ENCODE peak calls at places on chromosome 14, in seven cellular contexts. One of them, this sample, is unnamed.

GRCh38 chr14:97262336-97262735 is 465.2 kb downstream of the VRK1 start:
- DNase-seq in IMR-90: no peak
- DNase-seq in GM19239: no peak
- DNase-seq in heart left ventricle: no peak
- DNase-seq in HS-5: no peak
- DNase-seq in stromal cell of bone marrow: no peak
- DNase-seq in nucleus accumbens: no peak
- DNase-seq in this sample: no peak

GRCh38 chr14:96121660-96122395 is 82.7 kb downstream of the C14orf132 start:
- DNase-seq in IMR-90: peak
- DNase-seq in GM19239: no peak
- DNase-seq in heart left ventricle: no peak
- DNase-seq in HS-5: no peak
- DNase-seq in stromal cell of bone marrow: no peak
- DNase-seq in nucleus accumbens: no peak
- DNase-seq in this sample: no peak

GRCh38 chr14:68795602-68796417 is 2.9 kb upstream of the ZFP36L1 start:
- DNase-seq in IMR-90: peak
- DNase-seq in GM19239: no peak
- DNase-seq in heart left ventricle: peak
- DNase-seq in HS-5: no peak
- DNase-seq in stromal cell of bone marrow: peak
- DNase-seq in nucleus accumbens: peak
- DNase-seq in this sample: peak

GRCh38 chr14:99529899-99530298 is 48.7 kb downstream of the CCNK start:
- DNase-seq in IMR-90: peak
- DNase-seq in GM19239: no peak
- DNase-seq in heart left ventricle: no peak
- DNase-seq in HS-5: peak
- DNase-seq in stromal cell of bone marrow: no peak
- DNase-seq in nucleus accumbens: no peak
- DNase-seq in this sample: no peak

GRCh38 chr14:92850492-92850891 is 56.4 kb downstream of the GOLGA5 start:
- DNase-seq in IMR-90: peak
- DNase-seq in GM19239: no peak
- DNase-seq in heart left ventricle: no peak
- DNase-seq in HS-5: no peak
- DNase-seq in stromal cell of bone marrow: peak
- DNase-seq in nucleus accumbens: no peak
- DNase-seq in this sample: no peak

GRCh38 chr14:89320381-89321000 is 96.5 kb downstream of the FOXN3 start:
- DNase-seq in IMR-90: peak
- DNase-seq in GM19239: no peak
- DNase-seq in heart left ventricle: no peak
- DNase-seq in HS-5: no peak
- DNase-seq in stromal cell of bone marrow: no peak
- DNase-seq in nucleus accumbens: no peak
- DNase-seq in this sample: no peak

GRCh38 chr14:104183796-104184195 is 45.4 kb downstream of the KIF26A start:
- DNase-seq in IMR-90: no peak
- DNase-seq in GM19239: no peak
- DNase-seq in heart left ventricle: no peak
- DNase-seq in HS-5: no peak
- DNase-seq in stromal cell of bone marrow: no peak
- DNase-seq in nucleus accumbens: no peak
- DNase-seq in this sample: no peak

GRCh38 chr14:91369628-91370445 is 47.8 kb downstream of the CCDC88C start:
- DNase-seq in IMR-90: no peak
- DNase-seq in GM19239: no peak
- DNase-seq in heart left ventricle: no peak
- DNase-seq in HS-5: no peak
- DNase-seq in stromal cell of bone marrow: no peak
- DNase-seq in nucleus accumbens: no peak
- DNase-seq in this sample: no peak

GRCh38 chr14:105466491-105467248 is 8.0 kb upstream of the CRIP2 start:
- DNase-seq in IMR-90: no peak
- DNase-seq in GM19239: no peak
- DNase-seq in heart left ventricle: peak
- DNase-seq in HS-5: no peak
- DNase-seq in stromal cell of bone marrow: no peak
- DNase-seq in nucleus accumbens: no peak
- DNase-seq in this sample: no peak

GRCh38 chr14:39302124-39302810 is 68.6 kb downstream of the MIA2 start:
- DNase-seq in IMR-90: no peak
- DNase-seq in GM19239: no peak
- DNase-seq in heart left ventricle: no peak
- DNase-seq in HS-5: no peak
- DNase-seq in stromal cell of bone marrow: no peak
- DNase-seq in nucleus accumbens: no peak
- DNase-seq in this sample: no peak

GRCh38 chr14:29216774-29217232 is 450.2 kb downstream of the FOXG1 start:
- DNase-seq in IMR-90: no peak
- DNase-seq in GM19239: no peak
- DNase-seq in heart left ventricle: no peak
- DNase-seq in HS-5: no peak
- DNase-seq in stromal cell of bone marrow: no peak
- DNase-seq in nucleus accumbens: no peak
- DNase-seq in this sample: no peak

GRCh38 chr14:94129758-94130414 is 482 bp upstream of the IFI27L2 start:
- DNase-seq in IMR-90: peak
- DNase-seq in GM19239: no peak
- DNase-seq in heart left ventricle: peak
- DNase-seq in HS-5: peak
- DNase-seq in stromal cell of bone marrow: peak
- DNase-seq in nucleus accumbens: peak
- DNase-seq in this sample: peak

GRCh38 chr14:54981698-54982097 is 45.2 kb downstream of the WDHD1 start:
- DNase-seq in IMR-90: peak
- DNase-seq in GM19239: no peak
- DNase-seq in heart left ventricle: no peak
- DNase-seq in HS-5: no peak
- DNase-seq in stromal cell of bone marrow: peak
- DNase-seq in nucleus accumbens: no peak
- DNase-seq in this sample: no peak

GRCh38 chr14:65551019-65551643 is 138.6 kb downstream of the FUT8 start:
- DNase-seq in IMR-90: no peak
- DNase-seq in GM19239: no peak
- DNase-seq in heart left ventricle: no peak
- DNase-seq in HS-5: no peak
- DNase-seq in stromal cell of bone marrow: no peak
- DNase-seq in nucleus accumbens: no peak
- DNase-seq in this sample: no peak

GRCh38 chr14:104152246-104152575 is 13.8 kb downstream of the KIF26A start:
- DNase-seq in IMR-90: no peak
- DNase-seq in GM19239: no peak
- DNase-seq in heart left ventricle: no peak
- DNase-seq in HS-5: no peak
- DNase-seq in stromal cell of bone marrow: no peak
- DNase-seq in nucleus accumbens: no peak
- DNase-seq in this sample: no peak

GRCh38 chr14:38405851-38406630 is 150.1 kb upstream of the CLEC14A start:
- DNase-seq in IMR-90: peak
- DNase-seq in GM19239: no peak
- DNase-seq in heart left ventricle: peak
- DNase-seq in HS-5: no peak
- DNase-seq in stromal cell of bone marrow: no peak
- DNase-seq in nucleus accumbens: no peak
- DNase-seq in this sample: no peak

GRCh38 chr14:37060496-37061260 is 111.7 kb downstream of the SLC25A21 start:
- DNase-seq in IMR-90: no peak
- DNase-seq in GM19239: no peak
- DNase-seq in heart left ventricle: no peak
- DNase-seq in HS-5: no peak
- DNase-seq in stromal cell of bone marrow: no peak
- DNase-seq in nucleus accumbens: no peak
- DNase-seq in this sample: no peak

GRCh38 chr14:104687601-104688504 is 1.6 kb upstream of the INF2 start:
- DNase-seq in IMR-90: no peak
- DNase-seq in GM19239: no peak
- DNase-seq in heart left ventricle: peak
- DNase-seq in HS-5: no peak
- DNase-seq in stromal cell of bone marrow: no peak
- DNase-seq in nucleus accumbens: no peak
- DNase-seq in this sample: peak

GRCh38 chr14:104640681-104641080 is 36.1 kb upstream of the TMEM179 start:
- DNase-seq in IMR-90: no peak
- DNase-seq in GM19239: no peak
- DNase-seq in heart left ventricle: no peak
- DNase-seq in HS-5: no peak
- DNase-seq in stromal cell of bone marrow: no peak
- DNase-seq in nucleus accumbens: no peak
- DNase-seq in this sample: no peak